ENCODE peak calls at places on chromosomes 3 and 15, in seven cellular contexts. X is CD8-positive, alpha-beta T cell; H is heart right ventricle; C is OCI-LY7; G is HCT116; O is cardiac muscle cell; W is right lobe of liver. U is an unnamed sample.

GRCh38 chr3:46112984-46113383 is 85.7 kb upstream of the XCR1 start:
- DNase-seq in X (no peak), H (no peak), C (no peak), G (no peak), W (no peak), O (no peak), U (no peak)

GRCh38 chr3:169133178-169134161 is 530.0 kb downstream of the MECOM start:
- DNase-seq in X (no peak), H (no peak), O (peak; percentile 58), G (no peak), W (no peak), C (no peak), U (no peak)

GRCh38 chr15:90553248-90553745 is 23.6 kb downstream of the CRTC3 start:
- DNase-seq in W (no peak), X (no peak), H (no peak), G (no peak), C (no peak), O (peak; percentile 91), U (no peak)

GRCh38 chr3:13633176-13633575 is 84.3 kb downstream of the FBLN2 start:
- DNase-seq in W (no peak), H (no peak), O (no peak), X (no peak), C (no peak), G (no peak), U (no peak)

GRCh38 chr3:167487556-167487955 is 13.7 kb upstream of the SERPINI2 start:
- DNase-seq in H (no peak), O (no peak), C (no peak), X (no peak), W (no peak), G (no peak), U (no peak)

GRCh38 chr3:13479332-13479581 is 849 bp upstream of the HDAC11 start:
- DNase-seq in O (no peak), G (no peak), X (peak; percentile 18), W (no peak), H (peak; percentile 29), C (no peak), U (no peak)

GRCh38 chr15:100877551-100877950 is 2.1 kb upstream of the ALDH1A3 start:
- DNase-seq in H (no peak), O (no peak), W (no peak), X (no peak), C (no peak), G (peak; percentile 66), U (no peak)

GRCh38 chr3:139110072-139110830 is 65.6 kb upstream of the PRR23C start:
- DNase-seq in H (peak; percentile 49), O (no peak), W (peak; percentile 95), G (no peak), C (no peak), X (no peak), U (no peak)

GRCh38 chr15:58438956-58439355 is 7.2 kb downstream of the LIPC start:
- DNase-seq in X (no peak), G (peak; percentile 60), H (peak; percentile 65), O (peak; percentile 73), W (peak; percentile 72), C (peak; percentile 46), U (peak; percentile 68)

GRCh38 chr3:179852117-179852886 is 184.4 kb downstream of the PEX5L start:
- DNase-seq in C (no peak), X (no peak), W (no peak), G (no peak), H (no peak), O (peak; percentile 6), U (peak; percentile 70)

GRCh38 chr3:157669403-157669802 is 166.2 kb upstream of the VEPH1 start:
- DNase-seq in O (no peak), W (no peak), G (no peak), C (no peak), H (no peak), X (no peak), U (no peak)

GRCh38 chr15:98884894-98885293 is 122.7 kb downstream of the PGPEP1L start:
- DNase-seq in H (no peak), G (no peak), W (no peak), X (no peak), C (no peak), O (no peak), U (no peak)

GRCh38 chr15:98878862-98879261 is 128.7 kb downstream of the PGPEP1L start:
- DNase-seq in C (no peak), W (no peak), G (no peak), O (no peak), H (no peak), X (no peak), U (no peak)

GRCh38 chr15:98881526-98882517 is 125.8 kb downstream of the PGPEP1L start:
- DNase-seq in O (peak; percentile 68), C (peak; percentile 53), G (peak; percentile 31), X (no peak), W (no peak), H (no peak), U (no peak)

GRCh38 chr15:98887976-98888375 is 119.6 kb downstream of the PGPEP1L start:
- DNase-seq in O (no peak), W (no peak), G (no peak), H (no peak), C (no peak), X (no peak), U (no peak)

GRCh38 chr15:98883504-98883903 is 124.1 kb downstream of the PGPEP1L start:
- DNase-seq in G (no peak), C (no peak), O (no peak), X (no peak), H (no peak), W (no peak), U (no peak)
- H3K27ac ChIP-seq in G (no peak overlapping the region), C (no peak overlapping the region), O (no peak overlapping the region), X (no peak overlapping the region), H (no peak overlapping the region), W (no peak overlapping the region), U (peak overlapping the region; percentile 22)

GRCh38 chr3:187049462-187050101 is 89.7 kb downstream of the RPL39L start:
- DNase-seq in W (no peak), O (no peak), C (no peak), X (no peak), H (no peak), G (no peak), U (peak; percentile 29)
- H3K9me3 ChIP-seq in W (no peaks in the 10 kb centered on the region), O (no peaks in the 10 kb centered on the region), C (peaks cover 28% of the 10 kb centered on the region), X (no peaks in the 10 kb centered on the region), H (peaks cover 13% of the 10 kb centered on the region), G (no peaks in the 10 kb centered on the region), U (peaks cover 24% of the 10 kb centered on the region)

GRCh38 chr15:70311821-70312220 is 214.1 kb upstream of the TLE3 start:
- DNase-seq in C (no peak), X (no peak), H (no peak), O (no peak), G (no peak), W (no peak), U (no peak)

GRCh38 chr15:70309716-70310115 is 212.0 kb upstream of the TLE3 start:
- DNase-seq in H (no peak), C (no peak), W (no peak), X (no peak), O (no peak), G (no peak), U (no peak)

GRCh38 chr15:70306582-70306981 is 208.9 kb upstream of the TLE3 start:
- DNase-seq in C (no peak), G (no peak), W (no peak), O (no peak), X (no peak), H (no peak), U (no peak)

GRCh38 chr15:70309035-70309434 is 211.3 kb upstream of the TLE3 start:
- DNase-seq in G (no peak), O (no peak), C (no peak), H (no peak), X (no peak), W (no peak), U (no peak)

DNA sequence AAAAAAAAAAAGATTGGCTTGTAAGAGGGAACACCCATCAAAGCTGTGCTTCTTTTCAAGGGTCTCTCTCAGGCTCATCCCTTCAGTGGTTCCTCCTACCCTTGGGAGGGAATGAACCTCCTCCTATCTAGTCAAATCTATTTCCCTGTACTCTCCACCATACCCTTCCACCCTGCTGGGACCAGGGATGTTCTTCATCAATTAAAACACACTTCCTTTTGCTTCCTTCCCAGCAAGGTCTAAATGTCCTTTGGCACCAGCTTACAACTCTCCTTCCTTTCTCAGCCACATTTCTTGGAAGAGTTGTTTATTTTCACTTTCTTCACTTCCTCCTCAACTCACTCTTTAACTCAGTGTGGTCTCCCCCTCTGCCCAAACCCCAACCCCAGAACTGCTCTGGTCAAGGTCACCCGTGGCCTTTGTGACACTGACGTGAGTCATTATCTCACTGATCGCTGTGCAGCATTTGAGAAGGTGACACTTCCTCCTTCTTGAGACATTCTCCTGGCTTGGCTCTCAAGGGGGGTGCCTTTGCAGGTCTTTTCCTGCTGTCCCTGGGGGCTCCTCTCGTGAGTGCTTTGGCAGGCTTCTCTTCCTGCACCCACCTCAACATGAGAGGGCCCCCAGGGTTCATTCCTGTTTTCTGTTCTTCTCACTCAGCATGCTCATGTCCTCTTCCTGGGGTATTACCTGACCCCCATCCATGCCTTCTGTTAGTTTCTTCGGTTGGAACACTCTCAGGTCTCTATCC is 210.5 kb upstream of the TLE3 start:
- DNase-seq in W (no peak), X (no peak), C (no peak), G (peak; percentile 3), H (no peak), O (no peak), U (no peak)
- H3K27ac ChIP-seq in W (no peak overlapping the region), X (no peak overlapping the region), C (no peak overlapping the region), G (no peak overlapping the region), H (no peak overlapping the region), O (no peak overlapping the region), U (no peak overlapping the region)

GRCh38 chr3:107897471-107898180 is 193.2 kb downstream of the CD47 start:
- DNase-seq in O (no peak), H (no peak), C (no peak), G (no peak), X (no peak), W (no peak), U (no peak)
- H3K9me3 ChIP-seq in O (no peaks in the 10 kb centered on the region), H (no peaks in the 10 kb centered on the region), C (no peaks in the 10 kb centered on the region), G (no peaks in the 10 kb centered on the region), X (no peaks in the 10 kb centered on the region), W (no peaks in the 10 kb centered on the region), U (no peaks in the 10 kb centered on the region)

GRCh38 chr15:83208357-83208661 is 686 bp upstream of the HDGFL3 start:
- DNase-seq in H (no peak), X (no peak), W (no peak), O (peak; percentile 30), C (no peak), G (no peak), U (no peak)

GRCh38 chr15:83207622-83208356 is at the start of gene HDGFL3:
- DNase-seq in C (peak; percentile 72), H (peak; percentile 79), W (no peak), O (peak; percentile 72), G (no peak), X (peak; percentile 4), U (peak; percentile 91)

GRCh38 chr15:83206971-83207621 is 527 bp downstream of the HDGFL3 start:
- DNase-seq in C (peak; percentile 49), H (peak; percentile 24), G (no peak), W (no peak), O (peak; percentile 48), X (no peak), U (peak; percentile 77)

GRCh38 chr15:83210619-83211018 is 3.0 kb upstream of the HDGFL3 start:
- DNase-seq in O (peak; percentile 17), G (no peak), X (no peak), W (no peak), H (no peak), C (no peak), U (no peak)

DNA sequence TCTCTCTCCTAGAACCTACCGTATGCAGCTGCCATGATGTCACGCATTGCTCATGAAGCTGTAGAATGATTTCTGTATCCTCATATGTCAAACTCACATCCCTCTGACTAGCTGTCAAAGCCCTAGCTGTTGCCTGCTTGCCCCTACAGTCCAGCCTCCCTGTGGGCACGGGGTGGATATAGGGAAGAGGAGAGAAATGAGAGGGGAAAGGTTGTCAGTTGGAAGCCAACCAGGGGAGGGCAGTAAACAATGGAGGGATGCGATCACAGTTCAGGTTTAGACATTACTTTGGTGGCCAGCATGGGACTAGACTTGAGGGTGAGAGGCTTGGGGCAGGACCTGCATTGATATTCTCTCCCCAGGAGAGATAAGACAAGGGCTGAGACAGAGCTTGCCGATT is 1.7 kb upstream of the HDGFL3 start:
- DNase-seq in X (no peak), C (no peak), W (no peak), O (no peak), H (no peak), G (no peak), U (peak; percentile 72)
- H3K27ac ChIP-seq in X (no peak overlapping the region), C (no peak overlapping the region), W (no peak overlapping the region), O (no peak overlapping the region), H (no peak overlapping the region), G (no peak overlapping the region), U (no peak overlapping the region)

U was measured in endodermal cell.